ENCODE peak calls at places on chromosomes 7 and 10, in nine cellular contexts. One of them, this sample, is unnamed.

GRCh38 chr7:128699196-128699712 is 27.2 kb downstream of the GARIN1A start:
- DNase-seq in NCI-H1436: no peak
- DNase-seq in activated T-helper 9 cell treated with anti-CD3 and anti-CD28 coated beads, Interleukin-2, amount 50 U/mL, for 16 hours: no peak
- DNase-seq in activated T-cell treated with anti-CD3 and anti-CD28 coated beads, Interleukin-2, amount 50 U/mL, for 48 hours: no peak
- DNase-seq in stimulated activated CD8-positive, alpha-beta memory T cell treated with anti-CD3 and anti-CD28 coated beads, Interleukin-12 subunit alpha, Interleukin-12 subunit beta, amount 100 ng/mL, for 4 hours: no peak
- DNase-seq in COR-L47: no peak
- DNase-seq in heart right ventricle: no peak
- DNase-seq in GM12878: no peak
- DNase-seq in endothelial cell: no peak
- DNase-seq in this sample: no peak

GRCh38 chr10:16612148-16612742 is 90.6 kb upstream of the C1QL3 start:
- DNase-seq in NCI-H1436: no peak
- DNase-seq in activated T-helper 9 cell treated with anti-CD3 and anti-CD28 coated beads, Interleukin-2, amount 50 U/mL, for 16 hours: no peak
- DNase-seq in activated T-cell treated with anti-CD3 and anti-CD28 coated beads, Interleukin-2, amount 50 U/mL, for 48 hours: no peak
- DNase-seq in stimulated activated CD8-positive, alpha-beta memory T cell treated with anti-CD3 and anti-CD28 coated beads, Interleukin-12 subunit alpha, Interleukin-12 subunit beta, amount 100 ng/mL, for 4 hours: no peak
- DNase-seq in COR-L47: no peak
- DNase-seq in heart right ventricle: no peak
- DNase-seq in GM12878: no peak
- DNase-seq in endothelial cell: peak
- DNase-seq in this sample: no peak

GRCh38 chr10:15627617-15628196 is 92.0 kb downstream of the ITGA8 start:
- DNase-seq in NCI-H1436: no peak
- DNase-seq in activated T-helper 9 cell treated with anti-CD3 and anti-CD28 coated beads, Interleukin-2, amount 50 U/mL, for 16 hours: no peak
- DNase-seq in activated T-cell treated with anti-CD3 and anti-CD28 coated beads, Interleukin-2, amount 50 U/mL, for 48 hours: no peak
- DNase-seq in stimulated activated CD8-positive, alpha-beta memory T cell treated with anti-CD3 and anti-CD28 coated beads, Interleukin-12 subunit alpha, Interleukin-12 subunit beta, amount 100 ng/mL, for 4 hours: no peak
- DNase-seq in COR-L47: no peak
- DNase-seq in heart right ventricle: no peak
- DNase-seq in GM12878: no peak
- DNase-seq in endothelial cell: no peak
- DNase-seq in this sample: no peak

GRCh38 chr7:98240961-98241673 is 10.9 kb downstream of the TECPR1 start:
- DNase-seq in NCI-H1436: no peak
- DNase-seq in activated T-helper 9 cell treated with anti-CD3 and anti-CD28 coated beads, Interleukin-2, amount 50 U/mL, for 16 hours: no peak
- DNase-seq in activated T-cell treated with anti-CD3 and anti-CD28 coated beads, Interleukin-2, amount 50 U/mL, for 48 hours: peak
- DNase-seq in stimulated activated CD8-positive, alpha-beta memory T cell treated with anti-CD3 and anti-CD28 coated beads, Interleukin-12 subunit alpha, Interleukin-12 subunit beta, amount 100 ng/mL, for 4 hours: no peak
- DNase-seq in COR-L47: peak
- DNase-seq in heart right ventricle: no peak
- DNase-seq in GM12878: no peak
- DNase-seq in endothelial cell: peak
- DNase-seq in this sample: no peak

GRCh38 chr7:29289156-29290021 is 94.8 kb downstream of the CHN2 start:
- DNase-seq in NCI-H1436: no peak
- DNase-seq in activated T-helper 9 cell treated with anti-CD3 and anti-CD28 coated beads, Interleukin-2, amount 50 U/mL, for 16 hours: no peak
- DNase-seq in activated T-cell treated with anti-CD3 and anti-CD28 coated beads, Interleukin-2, amount 50 U/mL, for 48 hours: no peak
- DNase-seq in stimulated activated CD8-positive, alpha-beta memory T cell treated with anti-CD3 and anti-CD28 coated beads, Interleukin-12 subunit alpha, Interleukin-12 subunit beta, amount 100 ng/mL, for 4 hours: no peak
- DNase-seq in COR-L47: peak
- DNase-seq in heart right ventricle: peak
- DNase-seq in GM12878: peak
- DNase-seq in endothelial cell: no peak
- DNase-seq in this sample: no peak

GRCh38 chr7:424961-425793 is 94.5 kb downstream of the PDGFA start:
- DNase-seq in NCI-H1436: no peak
- DNase-seq in activated T-helper 9 cell treated with anti-CD3 and anti-CD28 coated beads, Interleukin-2, amount 50 U/mL, for 16 hours: no peak
- DNase-seq in activated T-cell treated with anti-CD3 and anti-CD28 coated beads, Interleukin-2, amount 50 U/mL, for 48 hours: no peak
- DNase-seq in stimulated activated CD8-positive, alpha-beta memory T cell treated with anti-CD3 and anti-CD28 coated beads, Interleukin-12 subunit alpha, Interleukin-12 subunit beta, amount 100 ng/mL, for 4 hours: no peak
- DNase-seq in COR-L47: no peak
- DNase-seq in heart right ventricle: no peak
- DNase-seq in GM12878: no peak
- DNase-seq in endothelial cell: no peak
- DNase-seq in this sample: no peak

GRCh38 chr10:2964632-2965296 is 102.6 kb upstream of the PFKP start:
- DNase-seq in NCI-H1436: no peak
- DNase-seq in activated T-helper 9 cell treated with anti-CD3 and anti-CD28 coated beads, Interleukin-2, amount 50 U/mL, for 16 hours: no peak
- DNase-seq in activated T-cell treated with anti-CD3 and anti-CD28 coated beads, Interleukin-2, amount 50 U/mL, for 48 hours: no peak
- DNase-seq in stimulated activated CD8-positive, alpha-beta memory T cell treated with anti-CD3 and anti-CD28 coated beads, Interleukin-12 subunit alpha, Interleukin-12 subunit beta, amount 100 ng/mL, for 4 hours: no peak
- DNase-seq in COR-L47: no peak
- DNase-seq in heart right ventricle: no peak
- DNase-seq in GM12878: no peak
- DNase-seq in endothelial cell: peak
- DNase-seq in this sample: no peak

GRCh38 chr7:40356871-40357676 is 222.3 kb downstream of the SUGCT start:
- DNase-seq in NCI-H1436: no peak
- DNase-seq in activated T-helper 9 cell treated with anti-CD3 and anti-CD28 coated beads, Interleukin-2, amount 50 U/mL, for 16 hours: no peak
- DNase-seq in activated T-cell treated with anti-CD3 and anti-CD28 coated beads, Interleukin-2, amount 50 U/mL, for 48 hours: no peak
- DNase-seq in stimulated activated CD8-positive, alpha-beta memory T cell treated with anti-CD3 and anti-CD28 coated beads, Interleukin-12 subunit alpha, Interleukin-12 subunit beta, amount 100 ng/mL, for 4 hours: no peak
- DNase-seq in COR-L47: no peak
- DNase-seq in heart right ventricle: no peak
- DNase-seq in GM12878: no peak
- DNase-seq in endothelial cell: no peak
- DNase-seq in this sample: no peak

This sample was measured in NCI-H1417 treated with DMSO at 0.1 percent for 48 hours.